ENCODE peak calls at places on chromosome 1, in seven cellular contexts. One of them, this sample, is unnamed.

GRCh38 chr1:25204797-25205441 is 27.4 kb downstream of the SYF2 start:
- DNase-seq in H9: no peak
- DNase-seq in mesenchymal stem cell: peak; percentile 53
- DNase-seq in trophoblast cell: no peak
- DNase-seq in IMR-90: peak; percentile 58
- DNase-seq in neuronal stem cell: peak; percentile 30
- DNase-seq in H1: no peak
- DNase-seq in this sample: peak; percentile 71

GRCh38 chr1:12177156-12177998 is 10.6 kb downstream of the TNFRSF1B start:
- DNase-seq in H9: no peak
- DNase-seq in trophoblast cell: no peak
- DNase-seq in mesenchymal stem cell: no peak
- DNase-seq in H1: no peak
- DNase-seq in neuronal stem cell: no peak
- DNase-seq in IMR-90: no peak
- DNase-seq in this sample: no peak

GRCh38 chr1:160400284-160400645 is at the start of gene VANGL2:
- DNase-seq in H1: no peak
- DNase-seq in H9: peak; percentile 89
- DNase-seq in mesenchymal stem cell: peak; percentile 75
- DNase-seq in neuronal stem cell: peak; percentile 93
- DNase-seq in IMR-90: peak; percentile 41
- DNase-seq in trophoblast cell: no peak
- DNase-seq in this sample: peak; percentile 91

GRCh38 chr1:17944606-17945005 is 163.0 kb upstream of the IGSF21 start:
- DNase-seq in mesenchymal stem cell: no peak
- DNase-seq in H1: no peak
- DNase-seq in IMR-90: no peak
- DNase-seq in H9: no peak
- DNase-seq in trophoblast cell: no peak
- DNase-seq in neuronal stem cell: no peak
- DNase-seq in this sample: peak; percentile 42

GRCh38 chr1:7888248-7889010 is 35.6 kb upstream of the UTS2 start:
- DNase-seq in H1: no peak
- DNase-seq in H9: no peak
- DNase-seq in IMR-90: peak; percentile 56
- DNase-seq in neuronal stem cell: no peak
- DNase-seq in mesenchymal stem cell: peak; percentile 11
- DNase-seq in trophoblast cell: no peak
- DNase-seq in this sample: no peak

GRCh38 chr1:39491146-39491921 is at the start of gene BMP8A:
- DNase-seq in trophoblast cell: peak; percentile 49
- DNase-seq in mesenchymal stem cell: peak; percentile 53
- DNase-seq in neuronal stem cell: peak; percentile 51
- DNase-seq in H9: peak; percentile 82
- DNase-seq in H1: no peak
- DNase-seq in IMR-90: no peak
- DNase-seq in this sample: peak; percentile 71

GRCh38 chr1:109274533-109275476 is 8.1 kb downstream of the PSRC1 start:
- DNase-seq in trophoblast cell: peak; percentile 88
- DNase-seq in neuronal stem cell: no peak
- DNase-seq in IMR-90: peak; percentile 75
- DNase-seq in H9: no peak
- DNase-seq in H1: no peak
- DNase-seq in mesenchymal stem cell: peak; percentile 26
- DNase-seq in this sample: peak; percentile 72

GRCh38 chr1:169604781-169605560 is 18.7 kb upstream of the F5 start:
- DNase-seq in IMR-90: no peak
- DNase-seq in H1: no peak
- DNase-seq in H9: no peak
- DNase-seq in mesenchymal stem cell: no peak
- DNase-seq in trophoblast cell: no peak
- DNase-seq in neuronal stem cell: no peak
- DNase-seq in this sample: no peak

GRCh38 chr1:8516793-8517556 is 199.1 kb downstream of the SLC45A1 start:
- DNase-seq in H1: no peak
- DNase-seq in trophoblast cell: no peak
- DNase-seq in H9: no peak
- DNase-seq in neuronal stem cell: no peak
- DNase-seq in IMR-90: peak; percentile 44
- DNase-seq in mesenchymal stem cell: no peak
- DNase-seq in this sample: no peak

GRCh38 chr1:179251675-179252074 is 22.2 kb upstream of the ABL2 start:
- DNase-seq in H1: no peak
- DNase-seq in mesenchymal stem cell: peak; percentile 56
- DNase-seq in IMR-90: peak; percentile 67
- DNase-seq in H9: no peak
- DNase-seq in trophoblast cell: no peak
- DNase-seq in neuronal stem cell: peak; percentile 6
- DNase-seq in this sample: peak; percentile 49

GRCh38 chr1:160830321-160831153 is 32.1 kb downstream of the CD244 start:
- DNase-seq in trophoblast cell: peak; percentile 71
- DNase-seq in H9: peak; percentile 83
- DNase-seq in mesenchymal stem cell: peak; percentile 42
- DNase-seq in H1: no peak
- DNase-seq in IMR-90: peak; percentile 18
- DNase-seq in neuronal stem cell: peak; percentile 60
- DNase-seq in this sample: peak; percentile 90

GRCh38 chr1:75062111-75062510 is 72.1 kb upstream of the LHX8 start:
- DNase-seq in H1: no peak
- DNase-seq in mesenchymal stem cell: no peak
- DNase-seq in trophoblast cell: no peak
- DNase-seq in H9: no peak
- DNase-seq in neuronal stem cell: no peak
- DNase-seq in IMR-90: no peak
- DNase-seq in this sample: no peak
- H3K4ac ChIP-seq in H1: no peak overlapping the region
- H3K4ac ChIP-seq in mesenchymal stem cell: no peak overlapping the region
- H3K4ac ChIP-seq in trophoblast cell: no peak overlapping the region
- H3K4ac ChIP-seq in H9: no peak overlapping the region
- H3K4ac ChIP-seq in neuronal stem cell: no peak overlapping the region
- H3K4ac ChIP-seq in IMR-90: no peak overlapping the region
- H3K4ac ChIP-seq in this sample: no peak overlapping the region

GRCh38 chr1:245702346-245702745 is 547.6 kb downstream of the KIF26B start:
- DNase-seq in mesenchymal stem cell: no peak
- DNase-seq in H1: no peak
- DNase-seq in trophoblast cell: no peak
- DNase-seq in neuronal stem cell: no peak
- DNase-seq in H9: no peak
- DNase-seq in IMR-90: no peak
- DNase-seq in this sample: no peak

GRCh38 chr1:245704341-245704740 is 549.6 kb downstream of the KIF26B start:
- DNase-seq in H1: no peak
- DNase-seq in H9: no peak
- DNase-seq in IMR-90: no peak
- DNase-seq in neuronal stem cell: no peak
- DNase-seq in trophoblast cell: no peak
- DNase-seq in mesenchymal stem cell: no peak
- DNase-seq in this sample: no peak

GRCh38 chr1:245707941-245708340 is 553.2 kb downstream of the KIF26B start:
- DNase-seq in trophoblast cell: no peak
- DNase-seq in H9: peak; percentile 12
- DNase-seq in neuronal stem cell: no peak
- DNase-seq in mesenchymal stem cell: no peak
- DNase-seq in H1: no peak
- DNase-seq in IMR-90: no peak
- DNase-seq in this sample: no peak

GRCh38 chr1:245701631-245702030 is 546.8 kb downstream of the KIF26B start:
- DNase-seq in trophoblast cell: no peak
- DNase-seq in mesenchymal stem cell: no peak
- DNase-seq in H9: no peak
- DNase-seq in neuronal stem cell: no peak
- DNase-seq in IMR-90: no peak
- DNase-seq in H1: no peak
- DNase-seq in this sample: no peak

DNA sequence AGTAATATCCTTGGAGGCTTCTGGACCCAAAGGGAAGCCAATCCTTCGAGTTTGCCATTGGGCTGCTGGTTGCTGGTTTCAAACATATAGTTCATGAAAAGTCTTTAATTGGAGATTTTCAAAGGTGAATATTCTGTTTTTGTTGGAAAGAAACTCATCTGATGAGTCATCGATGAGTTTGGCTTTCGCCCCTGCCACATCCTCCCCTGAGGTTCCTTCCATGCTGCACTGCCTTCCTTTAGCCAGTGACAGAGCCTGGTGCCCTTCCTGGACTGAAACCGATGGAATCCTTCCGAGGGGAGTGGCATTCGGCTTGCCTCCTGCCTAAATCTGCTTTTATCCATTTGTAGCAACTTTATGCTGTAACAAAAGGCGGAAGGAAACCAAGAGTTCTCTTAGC is 550.0 kb downstream of the KIF26B start:
- DNase-seq in neuronal stem cell: no peak
- DNase-seq in H9: peak; percentile 6
- DNase-seq in mesenchymal stem cell: no peak
- DNase-seq in H1: no peak
- DNase-seq in trophoblast cell: no peak
- DNase-seq in IMR-90: peak; percentile 58
- DNase-seq in this sample: no peak
- H4K8ac ChIP-seq in neuronal stem cell: no peak overlapping the region
- H4K8ac ChIP-seq in H9: no peak overlapping the region
- H4K8ac ChIP-seq in mesenchymal stem cell: no peak overlapping the region
- H4K8ac ChIP-seq in H1: no peak overlapping the region
- H4K8ac ChIP-seq in trophoblast cell: no peak overlapping the region
- H4K8ac ChIP-seq in IMR-90: peak overlapping the region; percentile 6
- H4K8ac ChIP-seq in this sample: no peak overlapping the region

GRCh38 chr1:247386217-247386616 is 29.8 kb upstream of the NLRP3 start:
- DNase-seq in mesenchymal stem cell: no peak
- DNase-seq in neuronal stem cell: no peak
- DNase-seq in trophoblast cell: no peak
- DNase-seq in H1: no peak
- DNase-seq in H9: no peak
- DNase-seq in IMR-90: no peak
- DNase-seq in this sample: no peak

GRCh38 chr1:247387096-247387495 is 28.9 kb upstream of the NLRP3 start:
- DNase-seq in neuronal stem cell: no peak
- DNase-seq in IMR-90: no peak
- DNase-seq in mesenchymal stem cell: no peak
- DNase-seq in H1: no peak
- DNase-seq in H9: no peak
- DNase-seq in trophoblast cell: no peak
- DNase-seq in this sample: no peak

GRCh38 chr1:247387500-247387899 is 28.5 kb upstream of the NLRP3 start:
- DNase-seq in neuronal stem cell: no peak
- DNase-seq in mesenchymal stem cell: no peak
- DNase-seq in H1: no peak
- DNase-seq in trophoblast cell: no peak
- DNase-seq in IMR-90: no peak
- DNase-seq in H9: no peak
- DNase-seq in this sample: no peak

GRCh38 chr1:247385283-247385682 is 30.7 kb upstream of the NLRP3 start:
- DNase-seq in H9: no peak
- DNase-seq in H1: no peak
- DNase-seq in trophoblast cell: no peak
- DNase-seq in IMR-90: peak; percentile 40
- DNase-seq in mesenchymal stem cell: no peak
- DNase-seq in neuronal stem cell: no peak
- DNase-seq in this sample: no peak

DNA sequence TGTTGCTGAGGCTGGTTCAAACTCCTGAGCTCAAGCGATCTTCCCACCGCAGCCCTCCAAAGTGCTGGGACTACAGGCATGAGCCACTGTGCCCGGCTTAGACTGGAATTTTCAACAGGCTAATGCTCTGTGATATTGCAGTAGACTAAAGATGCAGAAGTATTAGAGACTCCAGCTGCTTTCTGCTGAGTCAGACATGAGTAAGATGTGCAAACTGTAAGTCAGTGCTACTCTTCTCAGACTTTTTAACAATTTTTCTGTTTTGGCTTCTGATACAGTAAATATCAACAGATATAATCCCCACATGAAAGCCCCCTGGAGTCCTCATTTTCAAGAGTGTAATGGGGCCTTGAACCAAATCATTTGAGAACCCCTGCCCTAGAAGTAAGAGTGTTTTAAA is 29.3 kb upstream of the NLRP3 start:
- DNase-seq in neuronal stem cell: no peak
- DNase-seq in H1: no peak
- DNase-seq in IMR-90: peak; percentile 73
- DNase-seq in trophoblast cell: no peak
- DNase-seq in mesenchymal stem cell: peak; percentile 24
- DNase-seq in H9: no peak
- DNase-seq in this sample: no peak
- H3K4ac ChIP-seq in neuronal stem cell: no peak overlapping the region
- H3K4ac ChIP-seq in H1: no peak overlapping the region
- H3K4ac ChIP-seq in IMR-90: no peak overlapping the region
- H3K4ac ChIP-seq in trophoblast cell: no peak overlapping the region
- H3K4ac ChIP-seq in mesenchymal stem cell: no peak overlapping the region
- H3K4ac ChIP-seq in H9: no peak overlapping the region
- H3K4ac ChIP-seq in this sample: no peak overlapping the region

DNA sequence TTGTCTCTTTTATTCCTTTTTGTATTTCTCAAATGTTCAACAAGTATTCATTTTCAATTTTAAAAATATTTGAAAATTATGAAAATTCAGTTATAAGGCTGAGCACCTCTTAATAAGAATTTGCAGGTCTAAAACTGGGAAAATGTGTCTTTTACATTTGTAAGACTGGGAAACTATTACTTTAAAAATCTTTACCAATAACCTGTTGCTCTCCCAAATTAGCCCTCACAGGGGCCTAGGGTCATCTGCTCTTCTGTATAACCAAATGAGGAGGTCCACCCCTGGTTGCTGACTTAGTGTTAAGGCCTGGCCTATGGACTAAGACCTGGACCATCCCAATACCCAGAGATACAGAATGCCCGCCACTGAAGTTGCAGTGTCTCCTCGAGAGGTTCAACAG is 280.5 kb downstream of the PLPP3 start:
- DNase-seq in H1: no peak
- DNase-seq in trophoblast cell: no peak
- DNase-seq in IMR-90: no peak
- DNase-seq in mesenchymal stem cell: no peak
- DNase-seq in neuronal stem cell: no peak
- DNase-seq in H9: no peak
- DNase-seq in this sample: no peak
- H4K8ac ChIP-seq in H1: no peak overlapping the region
- H4K8ac ChIP-seq in trophoblast cell: no peak overlapping the region
- H4K8ac ChIP-seq in IMR-90: no peak overlapping the region
- H4K8ac ChIP-seq in mesenchymal stem cell: no peak overlapping the region
- H4K8ac ChIP-seq in neuronal stem cell: no peak overlapping the region
- H4K8ac ChIP-seq in H9: no peak overlapping the region
- H4K8ac ChIP-seq in this sample: no peak overlapping the region